ENCODE peak calls at places on chromosomes 1 and 21, in ten cellular contexts. One of them, this sample, is unnamed.
A peak's percentile ranks its signal among the peaks of the same experiment; 100 is the strongest.

GRCh38 chr1:58927026-58927721 is 143.3 kb upstream of the JUN start:
- DNase-seq in brain microvascular endothelial cell: no peak
- DNase-seq in ovary: no peak
- DNase-seq in left lung: no peak
- DNase-seq in thoracic aorta: no peak
- DNase-seq in uterus: no peak
- DNase-seq in GM23248: no peak
- DNase-seq in body of pancreas: no peak
- DNase-seq in fibroblast of lung: no peak
- DNase-seq in stomach: no peak
- DNase-seq in this sample: no peak

GRCh38 chr21:36425286-36425685 is 40.1 kb downstream of the CHAF1B start:
- DNase-seq in brain microvascular endothelial cell: peak; percentile 75
- DNase-seq in ovary: no peak
- DNase-seq in left lung: no peak
- DNase-seq in thoracic aorta: no peak
- DNase-seq in uterus: no peak
- DNase-seq in GM23248: peak; percentile 25
- DNase-seq in body of pancreas: no peak
- DNase-seq in fibroblast of lung: peak; percentile 80
- DNase-seq in stomach: no peak
- DNase-seq in this sample: no peak

GRCh38 chr1:20785907-20786309 is 1.2 kb downstream of the HP1BP3 start:
- DNase-seq in brain microvascular endothelial cell: no peak
- DNase-seq in ovary: no peak
- DNase-seq in left lung: no peak
- DNase-seq in thoracic aorta: no peak
- DNase-seq in uterus: no peak
- DNase-seq in GM23248: peak; percentile 48
- DNase-seq in body of pancreas: no peak
- DNase-seq in fibroblast of lung: no peak
- DNase-seq in stomach: no peak
- DNase-seq in this sample: no peak

GRCh38 chr1:40978886-40979240 is 633 bp upstream of the CTPS1 start:
- DNase-seq in brain microvascular endothelial cell: no peak
- DNase-seq in ovary: no peak
- DNase-seq in left lung: no peak
- DNase-seq in thoracic aorta: no peak
- DNase-seq in uterus: peak; percentile 38
- DNase-seq in GM23248: no peak
- DNase-seq in body of pancreas: no peak
- DNase-seq in fibroblast of lung: no peak
- DNase-seq in stomach: no peak
- DNase-seq in this sample: no peak

GRCh38 chr21:26082549-26082948 is 88.0 kb downstream of the APP start:
- DNase-seq in brain microvascular endothelial cell: no peak
- DNase-seq in ovary: no peak
- DNase-seq in left lung: no peak
- DNase-seq in thoracic aorta: no peak
- DNase-seq in uterus: no peak
- DNase-seq in GM23248: no peak
- DNase-seq in body of pancreas: no peak
- DNase-seq in fibroblast of lung: no peak
- DNase-seq in stomach: no peak
- DNase-seq in this sample: no peak

GRCh38 chr1:100622966-100623762 is 85.2 kb downstream of the GPR88 start:
- DNase-seq in brain microvascular endothelial cell: peak; percentile 68
- DNase-seq in ovary: no peak
- DNase-seq in left lung: no peak
- DNase-seq in thoracic aorta: no peak
- DNase-seq in uterus: no peak
- DNase-seq in GM23248: peak; percentile 84
- DNase-seq in body of pancreas: no peak
- DNase-seq in fibroblast of lung: peak; percentile 94
- DNase-seq in stomach: no peak
- DNase-seq in this sample: no peak

GRCh38 chr1:54465351-54465811 is 59.2 kb upstream of the SSBP3 start:
- DNase-seq in brain microvascular endothelial cell: no peak
- DNase-seq in ovary: no peak
- DNase-seq in left lung: no peak
- DNase-seq in thoracic aorta: no peak
- DNase-seq in uterus: peak; percentile 43
- DNase-seq in GM23248: no peak
- DNase-seq in body of pancreas: no peak
- DNase-seq in fibroblast of lung: no peak
- DNase-seq in stomach: no peak
- DNase-seq in this sample: no peak

GRCh38 chr1:29943034-29943433 is 706.7 kb downstream of the PTPRU start:
- DNase-seq in brain microvascular endothelial cell: no peak
- DNase-seq in ovary: no peak
- DNase-seq in left lung: no peak
- DNase-seq in thoracic aorta: no peak
- DNase-seq in uterus: no peak
- DNase-seq in GM23248: no peak
- DNase-seq in body of pancreas: no peak
- DNase-seq in fibroblast of lung: no peak
- DNase-seq in stomach: no peak
- DNase-seq in this sample: no peak

GRCh38 chr1:2301607-2302291 is 73.6 kb downstream of the SKI start:
- DNase-seq in brain microvascular endothelial cell: no peak
- DNase-seq in ovary: no peak
- DNase-seq in left lung: no peak
- DNase-seq in thoracic aorta: no peak
- DNase-seq in uterus: no peak
- DNase-seq in GM23248: no peak
- DNase-seq in body of pancreas: no peak
- DNase-seq in fibroblast of lung: no peak
- DNase-seq in stomach: no peak
- DNase-seq in this sample: no peak

GRCh38 chr1:2300004-2300771 is 72.1 kb downstream of the SKI start:
- DNase-seq in brain microvascular endothelial cell: no peak
- DNase-seq in ovary: no peak
- DNase-seq in left lung: no peak
- DNase-seq in thoracic aorta: no peak
- DNase-seq in uterus: no peak
- DNase-seq in GM23248: peak; percentile 55
- DNase-seq in body of pancreas: no peak
- DNase-seq in fibroblast of lung: no peak
- DNase-seq in stomach: peak; percentile 45
- DNase-seq in this sample: no peak

GRCh38 chr1:2302292-2302925 is 74.3 kb downstream of the SKI start:
- DNase-seq in brain microvascular endothelial cell: no peak
- DNase-seq in ovary: no peak
- DNase-seq in left lung: no peak
- DNase-seq in thoracic aorta: no peak
- DNase-seq in uterus: no peak
- DNase-seq in GM23248: no peak
- DNase-seq in body of pancreas: no peak
- DNase-seq in fibroblast of lung: no peak
- DNase-seq in stomach: no peak
- DNase-seq in this sample: no peak

GRCh38 chr1:2298685-2299673 is 70.9 kb downstream of the SKI start:
- DNase-seq in brain microvascular endothelial cell: no peak
- DNase-seq in ovary: no peak
- DNase-seq in left lung: no peak
- DNase-seq in thoracic aorta: no peak
- DNase-seq in uterus: no peak
- DNase-seq in GM23248: no peak
- DNase-seq in body of pancreas: no peak
- DNase-seq in fibroblast of lung: no peak
- DNase-seq in stomach: no peak
- DNase-seq in this sample: no peak

DNA sequence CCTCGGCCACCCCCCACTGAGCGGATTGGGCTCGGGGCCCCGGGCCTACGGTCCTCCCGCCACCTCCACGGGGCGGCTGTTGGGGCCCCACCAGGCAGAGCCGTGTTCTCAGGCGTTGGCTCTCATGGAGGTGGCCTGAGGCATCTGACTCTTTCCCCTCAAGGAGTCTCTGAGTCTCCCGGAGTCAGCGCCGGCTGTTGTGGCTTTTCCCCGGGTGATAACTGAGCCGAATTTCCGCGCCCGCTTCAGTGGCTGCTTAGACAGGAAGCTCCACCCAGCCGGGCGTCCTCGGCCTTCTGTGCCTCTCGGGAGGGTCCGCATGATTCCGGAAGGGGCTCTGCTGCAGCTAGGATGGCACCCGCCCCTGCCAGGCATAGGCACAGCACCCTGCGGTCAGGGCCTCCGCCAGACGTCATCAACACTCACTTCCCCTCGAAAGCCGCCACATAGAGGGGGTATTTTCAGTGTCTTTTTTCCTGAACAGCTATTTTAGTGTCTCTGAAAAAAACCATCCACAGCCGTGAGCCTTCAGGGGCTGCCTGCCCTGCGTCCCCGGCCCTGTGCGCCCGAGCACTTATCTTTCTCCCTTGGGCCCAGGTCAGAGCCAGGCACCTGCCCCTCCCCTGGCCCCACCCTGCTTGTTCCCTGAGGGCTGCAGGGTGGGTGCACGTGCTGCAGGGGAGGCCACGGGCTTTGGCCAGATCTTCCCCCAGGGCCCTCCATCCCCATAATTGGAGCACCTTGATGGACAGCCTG is 72.9 kb downstream of the SKI start:
- DNase-seq in brain microvascular endothelial cell: peak; percentile 60
- DNase-seq in ovary: no peak
- DNase-seq in left lung: peak; percentile 94
- DNase-seq in thoracic aorta: peak; percentile 54
- DNase-seq in uterus: no peak
- DNase-seq in GM23248: peak; percentile 84
- DNase-seq in body of pancreas: peak; percentile 43
- DNase-seq in fibroblast of lung: peak; percentile 37
- DNase-seq in stomach: peak; percentile 74
- DNase-seq in this sample: no peak
- H3K4me3 ChIP-seq in brain microvascular endothelial cell: no peak overlapping the region
- H3K4me3 ChIP-seq in ovary: no peak overlapping the region
- H3K4me3 ChIP-seq in left lung: peak overlapping the region; percentile 35
- H3K4me3 ChIP-seq in thoracic aorta: peak overlapping the region; percentile 66
- H3K4me3 ChIP-seq in uterus: no peak overlapping the region
- H3K4me3 ChIP-seq in GM23248: peak overlapping the region; percentile 27
- H3K4me3 ChIP-seq in body of pancreas: no peak overlapping the region
- H3K4me3 ChIP-seq in fibroblast of lung: peak overlapping the region; percentile 14
- H3K4me3 ChIP-seq in stomach: peak overlapping the region; percentile 18
- H3K4me3 ChIP-seq in this sample: no peak overlapping the region

DNA sequence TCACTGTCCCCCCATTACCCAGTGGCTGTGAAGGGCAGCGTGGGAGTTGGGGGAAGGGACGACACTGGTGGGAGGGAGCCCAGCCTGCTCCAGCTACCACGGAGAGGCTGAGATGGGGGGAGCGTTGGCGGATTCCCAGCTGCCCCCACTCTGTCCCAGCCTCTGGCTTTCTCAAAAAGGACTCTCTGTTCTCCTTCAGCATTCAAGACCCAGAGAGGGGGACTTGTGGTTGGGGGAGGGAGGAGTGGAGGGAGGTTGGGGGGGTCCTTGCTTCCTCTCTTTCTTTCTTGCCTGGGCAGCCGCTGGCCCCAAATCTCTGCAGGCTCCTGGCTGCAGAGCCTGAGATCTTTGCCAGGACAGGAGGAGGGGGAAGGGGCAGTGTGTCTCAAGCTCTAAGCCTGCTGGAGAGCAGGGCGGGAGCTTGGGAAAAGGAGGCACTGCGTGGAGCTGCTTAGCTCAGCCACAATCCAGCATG is 2.2 kb downstream of the ATP1A2 start:
- DNase-seq in brain microvascular endothelial cell: no peak
- DNase-seq in ovary: peak; percentile 70
- DNase-seq in left lung: no peak
- DNase-seq in thoracic aorta: no peak
- DNase-seq in uterus: no peak
- DNase-seq in GM23248: peak; percentile 58
- DNase-seq in body of pancreas: no peak
- DNase-seq in fibroblast of lung: peak; percentile 35
- DNase-seq in stomach: peak; percentile 32
- DNase-seq in this sample: no peak
- H3K27ac ChIP-seq in brain microvascular endothelial cell: no peak overlapping the region
- H3K27ac ChIP-seq in ovary: no peak overlapping the region
- H3K27ac ChIP-seq in left lung: no peak overlapping the region
- H3K27ac ChIP-seq in thoracic aorta: peak overlapping the region; percentile 92
- H3K27ac ChIP-seq in uterus: no peak overlapping the region
- H3K27ac ChIP-seq in GM23248: no peak overlapping the region
- H3K27ac ChIP-seq in body of pancreas: no peak overlapping the region
- H3K27ac ChIP-seq in fibroblast of lung: no peak overlapping the region
- H3K27ac ChIP-seq in stomach: no peak overlapping the region
- H3K27ac ChIP-seq in this sample: no peak overlapping the region

DNA sequence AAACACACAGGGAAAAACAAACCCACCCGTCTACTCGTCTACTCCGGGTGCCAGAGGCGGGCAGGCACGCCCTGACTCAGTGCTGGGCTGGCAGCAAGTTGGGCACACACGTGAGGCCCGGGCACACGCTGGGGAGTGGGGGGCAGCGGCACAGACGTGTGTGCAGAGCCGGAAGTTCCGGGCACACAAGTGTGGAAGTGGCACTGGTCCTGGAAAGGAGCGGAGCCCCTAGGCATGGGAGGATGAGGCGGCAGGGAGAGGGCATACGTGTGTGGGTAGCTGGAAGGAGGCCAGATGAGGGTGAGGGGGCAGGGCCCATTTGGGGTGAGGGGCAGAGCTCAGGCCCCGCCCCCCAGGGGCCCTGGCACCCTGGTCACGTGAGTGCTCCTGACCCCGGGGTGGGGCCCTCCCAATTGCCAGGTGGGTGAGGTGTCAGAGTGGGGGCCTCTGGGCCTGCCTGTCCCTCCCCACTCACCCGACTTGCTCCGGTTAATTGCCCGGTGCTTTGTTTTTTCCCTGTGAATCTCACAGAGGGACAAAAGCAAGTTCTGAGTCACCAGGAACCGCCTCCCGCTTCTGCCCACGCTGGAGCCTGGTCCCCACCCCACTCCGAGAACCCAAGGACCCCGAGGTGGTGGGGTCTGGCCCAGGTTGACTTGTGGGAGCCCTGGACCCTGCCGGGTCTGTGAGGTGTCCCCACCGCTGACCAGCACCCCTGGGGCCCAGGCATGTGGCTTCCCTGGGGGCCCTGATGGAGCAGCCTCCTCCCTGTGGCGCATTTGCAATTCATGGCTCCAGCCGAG is 104.8 kb upstream of the CASZ1 start:
- DNase-seq in brain microvascular endothelial cell: no peak
- DNase-seq in ovary: no peak
- DNase-seq in left lung: peak; percentile 83
- DNase-seq in thoracic aorta: no peak
- DNase-seq in uterus: no peak
- DNase-seq in GM23248: peak; percentile 70
- DNase-seq in body of pancreas: no peak
- DNase-seq in fibroblast of lung: peak; percentile 37
- DNase-seq in stomach: peak; percentile 54
- DNase-seq in this sample: no peak
- H3K27me3 ChIP-seq in brain microvascular endothelial cell: peaks cover 2% of the 10 kb centered on the region
- H3K27me3 ChIP-seq in ovary: no peaks in the 10 kb centered on the region
- H3K27me3 ChIP-seq in left lung: no peaks in the 10 kb centered on the region
- H3K27me3 ChIP-seq in thoracic aorta: no peaks in the 10 kb centered on the region
- H3K27me3 ChIP-seq in uterus: no peaks in the 10 kb centered on the region
- H3K27me3 ChIP-seq in GM23248: no peaks in the 10 kb centered on the region
- H3K27me3 ChIP-seq in body of pancreas: peaks cover 5% of the 10 kb centered on the region
- H3K27me3 ChIP-seq in fibroblast of lung: peaks cover 3% of the 10 kb centered on the region
- H3K27me3 ChIP-seq in stomach: peaks cover 51% of the 10 kb centered on the region
- H3K27me3 ChIP-seq in this sample: no peaks in the 10 kb centered on the region

GRCh38 chr21:34890724-34891609 is 158.1 kb downstream of the RUNX1 start:
- DNase-seq in brain microvascular endothelial cell: peak; percentile 57
- DNase-seq in ovary: peak; percentile 55
- DNase-seq in left lung: peak; percentile 82
- DNase-seq in thoracic aorta: no peak
- DNase-seq in uterus: no peak
- DNase-seq in GM23248: peak; percentile 62
- DNase-seq in body of pancreas: peak; percentile 23
- DNase-seq in fibroblast of lung: peak; percentile 61
- DNase-seq in stomach: no peak
- DNase-seq in this sample: no peak

GRCh38 chr21:34889537-34890257 is 159.4 kb downstream of the RUNX1 start:
- DNase-seq in brain microvascular endothelial cell: peak; percentile 63
- DNase-seq in ovary: peak; percentile 82
- DNase-seq in left lung: peak; percentile 98
- DNase-seq in thoracic aorta: no peak
- DNase-seq in uterus: peak; percentile 70
- DNase-seq in GM23248: peak; percentile 94
- DNase-seq in body of pancreas: peak; percentile 67
- DNase-seq in fibroblast of lung: peak; percentile 80
- DNase-seq in stomach: peak; percentile 86
- DNase-seq in this sample: no peak

GRCh38 chr21:34889287-34889536 is 159.9 kb downstream of the RUNX1 start:
- DNase-seq in brain microvascular endothelial cell: peak; percentile 68
- DNase-seq in ovary: peak; percentile 67
- DNase-seq in left lung: peak; percentile 92
- DNase-seq in thoracic aorta: no peak
- DNase-seq in uterus: peak; percentile 36
- DNase-seq in GM23248: peak; percentile 88
- DNase-seq in body of pancreas: peak; percentile 50
- DNase-seq in fibroblast of lung: peak; percentile 80
- DNase-seq in stomach: peak; percentile 57
- DNase-seq in this sample: no peak

GRCh38 chr21:34891610-34891943 is 157.5 kb downstream of the RUNX1 start:
- DNase-seq in brain microvascular endothelial cell: no peak
- DNase-seq in ovary: no peak
- DNase-seq in left lung: no peak
- DNase-seq in thoracic aorta: no peak
- DNase-seq in uterus: no peak
- DNase-seq in GM23248: no peak
- DNase-seq in body of pancreas: no peak
- DNase-seq in fibroblast of lung: no peak
- DNase-seq in stomach: no peak
- DNase-seq in this sample: no peak

DNA sequence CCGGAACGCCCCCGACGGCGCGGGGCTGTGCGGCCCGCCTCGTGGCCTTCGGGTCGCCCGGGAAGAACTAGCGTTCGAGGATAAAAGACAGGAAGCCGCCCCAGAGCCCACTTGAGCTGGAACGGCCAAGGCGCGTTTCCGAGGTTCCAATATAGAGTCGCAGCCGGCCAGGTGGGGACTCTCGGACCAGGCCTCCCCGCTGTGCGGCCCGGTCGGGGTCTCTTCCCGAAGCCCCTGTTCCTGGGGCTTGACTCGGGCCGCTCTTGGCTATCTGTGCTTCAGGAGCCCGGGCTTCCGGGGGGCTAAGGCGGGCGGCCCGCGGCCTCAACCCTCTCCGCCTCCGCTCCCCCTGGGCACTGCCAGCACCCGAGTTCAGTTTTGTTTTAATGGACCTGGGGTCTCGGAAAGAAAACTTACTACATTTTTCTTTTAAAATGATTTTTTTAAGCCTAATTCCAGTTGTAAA is 158.8 kb downstream of the RUNX1 start:
- DNase-seq in brain microvascular endothelial cell: no peak
- DNase-seq in ovary: no peak
- DNase-seq in left lung: no peak
- DNase-seq in thoracic aorta: no peak
- DNase-seq in uterus: no peak
- DNase-seq in GM23248: no peak
- DNase-seq in body of pancreas: no peak
- DNase-seq in fibroblast of lung: no peak
- DNase-seq in stomach: no peak
- DNase-seq in this sample: no peak
- H3K4me3 ChIP-seq in brain microvascular endothelial cell: peak overlapping the region; percentile 60
- H3K4me3 ChIP-seq in ovary: peak overlapping the region; percentile 54
- H3K4me3 ChIP-seq in left lung: peak overlapping the region; percentile 64
- H3K4me3 ChIP-seq in thoracic aorta: peak overlapping the region; percentile 74
- H3K4me3 ChIP-seq in uterus: peak overlapping the region; percentile 65
- H3K4me3 ChIP-seq in GM23248: peak overlapping the region; percentile 97
- H3K4me3 ChIP-seq in body of pancreas: no peak overlapping the region
- H3K4me3 ChIP-seq in fibroblast of lung: peak overlapping the region; percentile 75
- H3K4me3 ChIP-seq in stomach: peak overlapping the region; percentile 70
- H3K4me3 ChIP-seq in this sample: peak overlapping the region; percentile 25